ENCODE peak calls at places on chromosomes 6 and 20, in eight cellular contexts. M is kidney, X is HCEC 1CT, O is endothelial cell, U is AG04450, D is bronchial epithelial cell, A is small intestine, C is left ventricle myocardium inferior. B is an unnamed sample.

GRCh38 chr6:148842631-148843030 is 95.8 kb downstream of the UST start:
- DNase-seq in M (no peak), X (no peak), O (no peak), U (no peak), D (peak; percentile 36), A (no peak), C (no peak), B (no peak)

GRCh38 chr6:56875961-56876360 is 78.9 kb upstream of the BEND6 start:
- DNase-seq in M (no peak), X (no peak), O (no peak), U (no peak), D (no peak), A (peak; percentile 68), C (no peak), B (no peak)

GRCh38 chr20:47521059-47521808 is 19.5 kb downstream of the NCOA3 start:
- DNase-seq in M (no peak), X (no peak), O (no peak), U (no peak), D (peak; percentile 66), A (no peak), C (no peak), B (no peak)

GRCh38 chr20:33992145-33992922 is 1.4 kb upstream of the RALY start:
- DNase-seq in M (no peak), X (no peak), O (no peak), U (no peak), D (peak; percentile 71), A (no peak), C (no peak), B (no peak)

GRCh38 chr6:105428342-105428957 is 25.6 kb upstream of the PREP start:
- DNase-seq in M (no peak), X (peak; percentile 54), O (no peak), U (peak; percentile 7), D (peak; percentile 57), A (no peak), C (no peak), B (no peak)

GRCh38 chr6:111975501-111975900 is 78.4 kb upstream of the CCN6 start:
- DNase-seq in M (no peak), X (no peak), O (no peak), U (no peak), D (no peak), A (no peak), C (no peak), B (no peak)

GRCh38 chr6:10800810-10801209 is 37.5 kb downstream of the MAK start:
- DNase-seq in M (no peak), X (peak; percentile 54), O (no peak), U (peak; percentile 3), D (peak; percentile 82), A (no peak), C (no peak), B (no peak)

GRCh38 chr6:112938656-112939055 is 591.5 kb downstream of the RFPL4B start:
- DNase-seq in M (no peak), X (peak; percentile 15), O (no peak), U (no peak), D (peak; percentile 15), A (no peak), C (no peak), B (no peak)

GRCh38 chr6:119347466-119348307 is 1.9 kb downstream of the MAN1A1 start:
- DNase-seq in M (peak; percentile 80), X (peak; percentile 39), O (no peak), U (no peak), D (no peak), A (peak; percentile 77), C (peak; percentile 21), B (no peak)

GRCh38 chr20:59165389-59165785 is 1.8 kb downstream of the ZNF831 start:
- DNase-seq in M (no peak), X (no peak), O (no peak), U (no peak), D (no peak), A (peak; percentile 93), C (no peak), B (no peak)

GRCh38 chr6:2021713-2022125 is 223.7 kb downstream of the GMDS start:
- DNase-seq in M (peak; percentile 86), X (peak; percentile 53), O (no peak), U (peak; percentile 58), D (peak; percentile 89), A (peak; percentile 74), C (peak; percentile 80), B (no peak)

GRCh38 chr20:62918137-62918536 is 8.2 kb downstream of the DIDO1 start:
- DNase-seq in M (no peak), X (no peak), O (no peak), U (no peak), D (no peak), A (no peak), C (no peak), B (no peak)

GRCh38 chr6:155499574-155499973 is 43.9 kb upstream of the NOX3 start:
- DNase-seq in M (no peak), X (no peak), O (no peak), U (no peak), D (no peak), A (no peak), C (no peak), B (no peak)

GRCh38 chr6:147759088-147759487 is 250.6 kb downstream of the SAMD5 start:
- DNase-seq in M (no peak), X (no peak), O (no peak), U (no peak), D (no peak), A (no peak), C (no peak), B (no peak)

GRCh38 chr20:40532103-40532502 is 156.9 kb downstream of the MAFB start:
- DNase-seq in M (no peak), X (no peak), O (peak; percentile 15), U (no peak), D (peak; percentile 26), A (no peak), C (no peak), B (peak; percentile 7)

GRCh38 chr20:10359621-10360040 is 74.4 kb downstream of the MKKS start:
- DNase-seq in M (no peak), X (peak; percentile 73), O (no peak), U (no peak), D (no peak), A (no peak), C (no peak), B (no peak)

GRCh38 chr6:33888183-33888582 is 84.4 kb upstream of the MLN start:
- DNase-seq in M (no peak), X (no peak), O (no peak), U (no peak), D (no peak), A (no peak), C (no peak), B (no peak)

GRCh38 chr6:135300576-135300975 is 119.5 kb downstream of the MYB start:
- DNase-seq in M (no peak), X (peak; percentile 37), O (no peak), U (no peak), D (peak; percentile 14), A (no peak), C (no peak), B (no peak)

GRCh38 chr6:116667620-116668019 is 946 bp downstream of the ZUP1 start:
- DNase-seq in M (no peak), X (no peak), O (no peak), U (no peak), D (no peak), A (no peak), C (no peak), B (no peak)

GRCh38 chr6:91672201-91672600 is 1085.3 kb upstream of the MAP3K7 start:
- DNase-seq in M (no peak), X (no peak), O (no peak), U (no peak), D (no peak), A (no peak), C (no peak), B (no peak)

GRCh38 chr6:109441069-109441816 is 719 bp downstream of the SMPD2 start:
- DNase-seq in M (peak; percentile 87), X (peak; percentile 41), O (peak; percentile 58), U (no peak), D (peak; percentile 56), A (peak; percentile 70), C (peak; percentile 43), B (no peak)

GRCh38 chr6:49202923-49203322 is 260.1 kb downstream of the MMUT start:
- DNase-seq in M (no peak), X (no peak), O (no peak), U (no peak), D (peak; percentile 19), A (no peak), C (no peak), B (no peak)

GRCh38 chr20:11980263-11980662 is 62.6 kb downstream of the BTBD3 start:
- DNase-seq in M (no peak), X (no peak), O (no peak), U (no peak), D (no peak), A (no peak), C (no peak), B (no peak)

GRCh38 chr20:51739722-51740249 is 28.4 kb downstream of the ATP9A start:
- DNase-seq in M (no peak), X (no peak), O (no peak), U (no peak), D (no peak), A (no peak), C (no peak), B (no peak)

GRCh38 chr6:135637701-135638100 is 140.2 kb upstream of the AHI1 start:
- DNase-seq in M (no peak), X (no peak), O (no peak), U (no peak), D (no peak), A (no peak), C (no peak), B (no peak)

GRCh38 chr6:5439749-5440148 is 178.4 kb downstream of the FARS2 start:
- DNase-seq in M (no peak), X (no peak), O (no peak), U (no peak), D (peak; percentile 26), A (no peak), C (no peak), B (no peak)

GRCh38 chr6:33958208-33958862 is 154.5 kb upstream of the MLN start:
- DNase-seq in M (peak; percentile 45), X (no peak), O (peak; percentile 35), U (no peak), D (no peak), A (no peak), C (no peak), B (no peak)

GRCh38 chr6:93036835-93037234 is 382.5 kb downstream of the EPHA7 start:
- DNase-seq in M (no peak), X (no peak), O (no peak), U (no peak), D (peak; percentile 29), A (peak; percentile 8), C (no peak), B (no peak)

GRCh38 chr6:166477647-166478365 is 95.1 kb upstream of the MPC1 start:
- DNase-seq in M (peak; percentile 63), X (no peak), O (no peak), U (no peak), D (no peak), A (no peak), C (no peak), B (no peak)

GRCh38 chr6:12051861-12052368 is 39.8 kb downstream of the HIVEP1 start:
- DNase-seq in M (no peak), X (no peak), O (no peak), U (peak; percentile 50), D (no peak), A (no peak), C (no peak), B (no peak)

B was measured in iPS DF 19.7.